ENCODE peak calls at places on chromosomes 3 and 15, in ten cellular contexts. W is NCI-H2171; P is HS-27A; E is immature natural killer cell; J is KG1; D is activated CD8-positive, alpha-beta memory T cell treated with anti-CD3 and anti-CD28 coated beads, Interleukin-2, amount 50 U/mL, for 4 hours; A is RWPE1; F is hepatocyte; G is A172; T is GM13976. U is an unnamed sample.

GRCh38 chr15:68366314-68366713 is 65.6 kb downstream of the ITGA11 start:
- DNase-seq in F (no peak), T (no peak), D (no peak), A (no peak), W (peak), G (no peak), J (no peak), P (no peak), E (no peak), U (no peak)

GRCh38 chr3:175020101-175020500 is 161.0 kb downstream of the NAALADL2 start:
- DNase-seq in F (no peak), J (no peak), G (no peak), A (no peak), T (no peak), E (no peak), W (no peak), P (no peak), D (no peak), U (no peak)

GRCh38 chr3:150384517-150385212 is 23.4 kb upstream of the TSC22D2 start:
- DNase-seq in P (no peak), G (no peak), E (peak), F (peak), D (peak), W (no peak), T (peak), A (no peak), J (peak), U (peak)

GRCh38 chr15:41789237-41789636 is 15.0 kb downstream of the MAPKBP1 start:
- DNase-seq in D (no peak), G (no peak), A (no peak), F (peak), E (no peak), P (no peak), W (no peak), T (no peak), J (no peak), U (no peak)

GRCh38 chr15:84714816-84715215 is 1.1 kb downstream of the SEC11A start:
- DNase-seq in G (no peak), E (no peak), W (no peak), J (no peak), D (no peak), P (no peak), A (no peak), T (no peak), F (no peak), U (no peak)

GRCh38 chr3:76044601-76045600 is 259.6 kb upstream of the ZNF717 start:
- DNase-seq in T (peak), G (no peak), W (no peak), P (no peak), J (peak), F (peak), E (no peak), A (no peak), D (no peak), U (peak)

GRCh38 chr3:52931889-52932288 is 34.5 kb upstream of the STIMATE start:
- DNase-seq in T (no peak), E (no peak), A (peak), G (no peak), F (no peak), J (no peak), D (no peak), P (no peak), W (no peak), U (no peak)

GRCh38 chr3:8648873-8649741 is 4.5 kb upstream of the SSUH2 start:
- DNase-seq in P (no peak), F (no peak), E (no peak), A (no peak), W (no peak), T (no peak), J (no peak), D (no peak), G (no peak), U (no peak)

GRCh38 chr3:32404714-32405113 is 13.1 kb downstream of the CMTM7 start:
- DNase-seq in A (no peak), P (no peak), T (no peak), W (no peak), F (no peak), D (no peak), G (no peak), E (no peak), J (no peak), U (no peak)

GRCh38 chr3:138608322-138609214 is at the start of gene FAIM:
- DNase-seq in A (peak), P (no peak), G (peak), D (peak), W (peak), J (peak), T (peak), E (peak), F (peak), U (peak)

GRCh38 chr15:66830358-66830757 is 128.3 kb downstream of the SMAD6 start:
- DNase-seq in T (no peak), G (peak), E (no peak), F (no peak), D (no peak), W (no peak), P (peak), A (peak), J (no peak), U (no peak)

GRCh38 chr3:154334973-154335420 is 10.7 kb upstream of the DHX36 start:
- DNase-seq in D (no peak), F (peak), P (no peak), W (no peak), T (peak), J (no peak), E (peak), G (peak), A (peak), U (peak)

GRCh38 chr15:86082619-86083377 is 3.1 kb downstream of the AGBL1 start:
- DNase-seq in D (no peak), J (no peak), W (peak), A (no peak), E (no peak), P (no peak), T (no peak), G (peak), F (peak), U (no peak)

GRCh38 chr3:53350652-53351051 is 3.3 kb upstream of the DCP1A start:
- DNase-seq in T (peak), W (no peak), G (peak), E (no peak), J (peak), F (peak), P (no peak), A (no peak), D (no peak), U (no peak)

U was measured in GM10248.